ENCODE peak calls at places on chromosomes 11 and 22, in ten cellular contexts. D is HL-60, F is stomach, I is SK-N-SH, M is transverse colon, R is prostate gland, T is HCT116, B is sigmoid colon, E is upper lobe of left lung, V is endothelial cell of umbilical vein. Y is an unnamed sample.
A peak's percentile ranks its signal among the peaks of the same experiment; 100 is the strongest.

GRCh38 chr11:87116185-87116584 is 78.5 kb downstream of the TMEM135 start:
- DNase-seq in T (no peak), B (no peak), D (no peak), R (no peak), V (no peak), E (no peak), I (peak; percentile 47), M (no peak), F (no peak), Y (no peak)

GRCh38 chr11:35373284-35373933 is 45.9 kb downstream of the SLC1A2 start:
- DNase-seq in M (peak; percentile 30), F (peak; percentile 71), I (peak; percentile 22), R (no peak), B (no peak), D (no peak), V (no peak), E (no peak), T (no peak), Y (no peak)

GRCh38 chr22:30390974-30391691 is 3.9 kb upstream of the RNF215 start:
- DNase-seq in E (no peak), D (peak; percentile 78), I (peak; percentile 80), B (no peak), V (peak; percentile 85), R (peak; percentile 80), F (peak; percentile 84), M (peak; percentile 82), T (peak; percentile 84), Y (peak; percentile 67)

GRCh38 chr22:31853736-31854500 is 90.4 kb upstream of the YWHAH start:
- DNase-seq in T (no peak), E (no peak), I (no peak), D (no peak), F (no peak), V (no peak), R (no peak), B (no peak), M (no peak), Y (no peak)

GRCh38 chr22:31122532-31123291 is at the start of gene INPP5J:
- DNase-seq in D (no peak), B (peak; percentile 87), M (peak; percentile 80), R (peak; percentile 55), I (peak; percentile 90), E (peak; percentile 69), V (no peak), T (peak; percentile 44), F (peak; percentile 69), Y (no peak)

GRCh38 chr22:28208036-28208435 is 289.0 kb upstream of the PITPNB start:
- DNase-seq in D (no peak), T (no peak), R (no peak), I (no peak), E (no peak), V (no peak), B (no peak), M (no peak), F (no peak), Y (no peak)

GRCh38 chr11:43955381-43956118 is 13.1 kb downstream of the C11orf96 start:
- DNase-seq in I (no peak), B (no peak), F (no peak), T (no peak), E (no peak), V (no peak), R (no peak), M (no peak), D (no peak), Y (no peak)

GRCh38 chr22:17009640-17010291 is 1.7 kb upstream of the GAB4 start:
- DNase-seq in D (no peak), B (no peak), M (no peak), V (no peak), I (no peak), E (no peak), R (no peak), F (no peak), T (no peak), Y (no peak)

GRCh38 chr22:33038131-33038772 is 19.9 kb downstream of the SYN3 start:
- DNase-seq in M (no peak), T (no peak), B (no peak), V (no peak), R (no peak), E (no peak), F (no peak), I (peak; percentile 56), D (no peak), Y (no peak)

GRCh38 chr11:14638561-14638960 is 5.0 kb upstream of the PDE3B start:
- DNase-seq in E (no peak), R (no peak), D (peak; percentile 90), B (no peak), I (no peak), F (no peak), T (no peak), V (no peak), M (peak; percentile 16), Y (no peak)

GRCh38 chr11:44755553-44756505 is 29.1 kb downstream of the TSPAN18 start:
- DNase-seq in M (peak; percentile 39), V (no peak), B (peak; percentile 92), T (no peak), R (peak; percentile 20), D (no peak), I (peak; percentile 42), E (no peak), F (no peak), Y (no peak)

GRCh38 chr11:64592656-64593055 is 1.6 kb downstream of the SLC22A12 start:
- DNase-seq in M (no peak), E (no peak), B (no peak), V (no peak), I (no peak), D (no peak), T (no peak), F (no peak), R (no peak), Y (no peak)

GRCh38 chr11:135008001-135008405 is 596.0 kb upstream of the B3GAT1 start:
- DNase-seq in M (no peak), V (no peak), R (no peak), F (no peak), E (no peak), D (no peak), I (peak; percentile 43), B (no peak), T (no peak), Y (no peak)

GRCh38 chr22:32761251-32761903 is 40.1 kb upstream of the TIMP3 start:
- DNase-seq in M (no peak), E (no peak), R (no peak), D (no peak), T (no peak), B (no peak), I (no peak), V (no peak), F (no peak), Y (no peak)

GRCh38 chr11:73389902-73390301 is 13.7 kb downstream of the RELT start:
- DNase-seq in M (no peak), R (no peak), D (no peak), B (no peak), F (no peak), V (no peak), I (no peak), E (no peak), T (no peak), Y (no peak)

GRCh38 chr22:26374645-26375044 is 54.4 kb upstream of the ASPHD2 start:
- DNase-seq in M (no peak), V (no peak), E (no peak), B (no peak), R (no peak), T (no peak), F (no peak), I (no peak), D (no peak), Y (no peak)

GRCh38 chr22:49659924-49660315 is 167.8 kb downstream of the BRD1 start:
- DNase-seq in E (peak; percentile 80), B (no peak), V (no peak), T (no peak), D (no peak), F (no peak), R (no peak), M (no peak), I (no peak), Y (no peak)

GRCh38 chr11:3341298-3341697 is 37.6 kb downstream of the ZNF195 start:
- DNase-seq in M (peak; percentile 72), D (peak; percentile 59), V (peak; percentile 43), F (peak; percentile 73), T (peak; percentile 18), R (peak; percentile 40), E (no peak), I (peak; percentile 65), B (no peak), Y (peak; percentile 45)

GRCh38 chr11:815675-816432 is 2.9 kb upstream of the PNPLA2 start:
- DNase-seq in E (peak; percentile 62), I (no peak), B (no peak), D (no peak), V (no peak), R (no peak), F (no peak), M (no peak), T (no peak), Y (no peak)
- TF ChIP-seq POLR2AphosphoS5 in E (no peak), I (no peak), B (no peak), D (no peak), V (no peak), R (no peak), F (no peak), M (no peak), T (no peak), Y (no peak)

GRCh38 chr11:68037481-68038225 is 1.2 kb upstream of the TCIRG1 start:
- DNase-seq in B (peak; percentile 73), R (no peak), V (no peak), I (no peak), T (no peak), M (no peak), D (peak; percentile 39), F (peak; percentile 71), E (peak; percentile 14), Y (no peak)
- H3K4me3 ChIP-seq in B (peak overlapping the region; percentile 67), R (no peak overlapping the region), V (no peak overlapping the region), I (no peak overlapping the region), T (no peak overlapping the region), M (no peak overlapping the region), D (no peak overlapping the region), F (peak overlapping the region; percentile 69), E (no peak overlapping the region), Y (peak overlapping the region; percentile 79)

GRCh38 chr22:23696326-23696851 is 5.6 kb downstream of the RGL4 start:
- DNase-seq in B (no peak), T (no peak), V (no peak), M (peak; percentile 52), I (no peak), R (no peak), F (peak; percentile 51), D (peak; percentile 96), E (no peak), Y (no peak)
- TF ChIP-seq POLR2AphosphoS5 in B (no peak), T (no peak), V (no peak), M (no peak), I (no peak), R (no peak), F (no peak), D (peak; percentile 87), E (peak; percentile 20), Y (no peak)

DNA sequence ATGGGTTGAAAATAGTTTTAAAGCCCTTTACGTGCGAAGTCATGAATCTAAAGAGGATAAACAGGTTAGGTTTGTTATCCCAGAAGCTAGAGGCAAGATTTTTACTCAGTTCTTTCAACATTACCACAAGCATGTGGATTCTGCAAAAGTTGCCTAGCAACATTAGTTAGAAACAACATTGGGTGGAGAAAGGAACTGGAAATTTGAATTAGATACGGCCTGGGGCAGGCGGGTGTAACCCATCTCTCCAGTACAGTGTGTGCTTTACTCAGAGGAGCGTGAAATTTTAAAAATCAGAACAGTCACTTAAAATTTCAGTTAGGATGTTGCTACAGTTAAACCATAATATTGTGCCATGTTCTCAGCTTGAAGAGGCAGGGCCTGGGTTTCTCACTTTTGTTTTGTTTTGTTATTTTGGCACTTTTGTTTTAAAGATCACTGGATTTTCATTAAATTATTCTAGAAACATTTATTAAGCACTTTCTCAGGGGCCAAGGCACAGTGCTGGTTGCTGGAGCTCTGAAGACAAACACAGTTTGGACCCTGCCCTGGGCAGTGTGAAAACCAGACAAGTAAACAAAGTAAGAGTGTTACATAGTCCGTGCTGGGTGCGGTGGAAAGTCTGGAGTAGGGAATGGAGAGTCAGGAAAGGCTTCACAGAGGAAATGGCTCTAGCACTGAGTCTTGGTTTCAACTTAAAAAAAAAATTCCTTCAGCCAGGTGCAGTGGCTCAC is 4.4 kb upstream of the WEE1 start:
- DNase-seq in B (peak; percentile 83), D (peak; percentile 36), F (peak; percentile 83), M (peak; percentile 86), E (no peak), T (peak; percentile 59), V (peak; percentile 79), I (peak; percentile 44), R (peak; percentile 86), Y (peak; percentile 82)
- H3K4me3 ChIP-seq in B (peak overlapping the region; percentile 7), D (no peak overlapping the region), F (peak overlapping the region; percentile 17), M (peak overlapping the region; percentile 9), E (no peak overlapping the region), T (no peak overlapping the region), V (no peak overlapping the region), I (no peak overlapping the region), R (peak overlapping the region; percentile 1), Y (no peak overlapping the region)

Y was measured in breast epithelium.